ENCODE peak calls at places on chromosomes 12 and 14, in nine cellular contexts. D is tibial nerve, N is astrocyte of the spinal cord, X is esophagus squamous epithelium, I is GM10248, K is GM20000, Z is A549, Q is HFF-Myc, H is lung. B is an unnamed sample.

GRCh38 chr12:10249690-10250455 is 37.2 kb downstream of the GABARAPL1 start:
- DNase-seq in D (no peak), N (no peak), X (no peak), I (no peak), K (no peak), Z (no peak), Q (no peak), H (no peak), B (no peak)

GRCh38 chr12:27456618-27457017 is 10.1 kb downstream of the SMCO2 start:
- DNase-seq in D (no peak), N (no peak), X (no peak), I (no peak), K (no peak), Z (no peak), Q (no peak), H (no peak), B (no peak)

GRCh38 chr14:61455351-61455750 is 134.0 kb downstream of the PRKCH start:
- DNase-seq in D (no peak), N (no peak), X (no peak), I (no peak), K (no peak), Z (no peak), Q (no peak), H (peak), B (no peak)

GRCh38 chr12:34394211-34395055 is 372.1 kb downstream of the ALG10 start:
- DNase-seq in D (peak), N (no peak), X (no peak), I (peak), K (no peak), Z (no peak), Q (no peak), H (no peak), B (peak)

GRCh38 chr14:61178226-61179060 is 102.7 kb downstream of the TMEM30B start:
- DNase-seq in D (no peak), N (peak), X (no peak), I (no peak), K (no peak), Z (peak), Q (peak), H (no peak), B (no peak)

GRCh38 chr14:93533864-93534263 is 103.1 kb downstream of the UNC79 start:
- DNase-seq in D (no peak), N (no peak), X (no peak), I (peak), K (peak), Z (no peak), Q (no peak), H (no peak), B (no peak)

GRCh38 chr14:100526057-100526456 is 61.2 kb downstream of the BEGAIN start:
- DNase-seq in D (no peak), N (no peak), X (no peak), I (no peak), K (no peak), Z (no peak), Q (no peak), H (no peak), B (no peak)

GRCh38 chr12:45464699-45465098 is 248.8 kb downstream of the ANO6 start:
- DNase-seq in D (no peak), N (no peak), X (no peak), I (no peak), K (no peak), Z (peak), Q (no peak), H (no peak), B (no peak)

GRCh38 chr12:67853204-67853603 is 136.0 kb upstream of the IFNG-AS1 start:
- DNase-seq in D (no peak), N (peak), X (no peak), I (no peak), K (no peak), Z (no peak), Q (no peak), H (no peak), B (no peak)

GRCh38 chr14:92549853-92550244 is 36.3 kb downstream of the RIN3 start:
- DNase-seq in D (no peak), N (no peak), X (no peak), I (no peak), K (no peak), Z (no peak), Q (no peak), H (no peak), B (no peak)

GRCh38 chr12:27163048-27163715 is 80.8 kb upstream of the C12orf71 start:
- DNase-seq in D (no peak), N (peak), X (no peak), I (no peak), K (no peak), Z (no peak), Q (no peak), H (no peak), B (no peak)

GRCh38 chr12:66014818-66015217 is 115.7 kb downstream of the LLPH start:
- DNase-seq in D (no peak), N (peak), X (no peak), I (no peak), K (no peak), Z (peak), Q (peak), H (no peak), B (no peak)

GRCh38 chr14:94059998-94060397 is 21.0 kb downstream of the DDX24 start:
- DNase-seq in D (no peak), N (no peak), X (no peak), I (no peak), K (no peak), Z (no peak), Q (no peak), H (no peak), B (no peak)

GRCh38 chr12:13573698-13574321 is 377.3 kb downstream of the EMP1 start:
- DNase-seq in D (no peak), N (peak), X (no peak), I (no peak), K (no peak), Z (peak), Q (no peak), H (no peak), B (no peak)

GRCh38 chr14:22098435-22098834 is 424.8 kb upstream of the OR4E1 start:
- DNase-seq in D (no peak), N (no peak), X (no peak), I (no peak), K (no peak), Z (no peak), Q (no peak), H (no peak), B (no peak)

GRCh38 chr14:71266994-71267636 is 359.9 kb downstream of the PCNX1 start:
- DNase-seq in D (no peak), N (peak), X (no peak), I (peak), K (peak), Z (no peak), Q (no peak), H (no peak), B (no peak)

GRCh38 chr12:13208533-13209278 is 12.2 kb downstream of the EMP1 start:
- DNase-seq in D (no peak), N (no peak), X (no peak), I (no peak), K (no peak), Z (peak), Q (no peak), H (no peak), B (no peak)

GRCh38 chr12:5480218-5480952 is 48.5 kb downstream of the NTF3 start:
- DNase-seq in D (no peak), N (no peak), X (no peak), I (no peak), K (no peak), Z (no peak), Q (no peak), H (no peak), B (no peak)

GRCh38 chr12:125882141-125882540 is 816.9 kb downstream of the AACS start:
- DNase-seq in D (no peak), N (peak), X (no peak), I (no peak), K (no peak), Z (no peak), Q (no peak), H (no peak), B (no peak)

GRCh38 chr12:29818925-29819324 is 35.2 kb upstream of the TMTC1 start:
- DNase-seq in D (peak), N (no peak), X (no peak), I (no peak), K (no peak), Z (no peak), Q (no peak), H (no peak), B (no peak)

GRCh38 chr12:47156167-47156736 is 76.5 kb upstream of the AMIGO2 start:
- DNase-seq in D (no peak), N (peak), X (no peak), I (no peak), K (no peak), Z (peak), Q (no peak), H (no peak), B (no peak)

GRCh38 chr12:47147749-47148148 is 68.0 kb upstream of the AMIGO2 start:
- DNase-seq in D (no peak), N (peak), X (no peak), I (no peak), K (no peak), Z (no peak), Q (no peak), H (no peak), B (no peak)

GRCh38 chr12:47155457-47156166 is 75.9 kb upstream of the AMIGO2 start:
- DNase-seq in D (no peak), N (peak), X (no peak), I (no peak), K (no peak), Z (peak), Q (no peak), H (no peak), B (no peak)

GRCh38 chr12:47152095-47152494 is 72.3 kb upstream of the AMIGO2 start:
- DNase-seq in D (no peak), N (no peak), X (no peak), I (no peak), K (no peak), Z (no peak), Q (no peak), H (no peak), B (no peak)
- TF ChIP-seq CTCF in D (no peak), N (no peak), X (no peak), I (no peak), K (no peak), Z (no peak), Q (no peak), H (no peak), B (no peak)

GRCh38 chr14:74835607-74836250 is 40.2 kb downstream of the PROX2 start:
- DNase-seq in D (no peak), N (no peak), X (no peak), I (peak), K (peak), Z (no peak), Q (no peak), H (no peak), B (no peak)
- TF ChIP-seq CTCF in D (no peak), N (no peak), X (no peak), I (no peak), K (no peak), Z (no peak), Q (no peak), H (no peak), B (no peak)

DNA sequence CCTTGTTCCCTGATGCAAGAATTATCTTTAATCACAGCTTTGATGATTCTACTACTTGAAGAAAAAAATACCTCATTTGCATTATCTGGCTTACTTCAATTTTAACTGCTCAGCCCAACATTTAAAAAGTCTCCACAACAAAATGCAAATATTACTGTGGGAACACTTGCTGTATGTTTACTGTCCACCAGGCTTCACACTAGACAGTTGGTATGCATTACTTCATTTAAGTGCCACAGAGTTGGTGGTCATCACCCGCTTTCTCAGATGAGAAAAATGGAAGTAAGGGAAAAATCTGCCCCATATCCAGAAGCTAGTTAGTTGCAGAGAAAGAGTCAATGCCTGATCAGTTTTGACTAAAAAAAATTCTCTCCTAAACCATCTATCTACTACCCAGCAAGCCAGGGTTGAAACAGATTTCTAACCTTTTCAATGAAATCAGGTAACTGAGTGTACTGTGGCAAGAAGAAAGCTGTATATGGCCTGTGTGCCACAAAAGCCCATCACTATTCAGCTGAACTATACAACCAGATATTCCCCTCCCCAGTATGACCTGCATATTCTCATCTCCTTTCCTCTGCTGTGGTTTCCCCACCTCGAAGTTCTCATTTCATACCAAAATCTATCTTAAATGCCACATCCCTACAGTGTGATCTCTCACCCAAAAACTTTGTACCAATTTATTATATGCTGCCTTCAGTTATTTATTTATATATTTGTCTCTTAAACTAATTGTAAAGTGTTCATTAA is 90.3 kb downstream of the ATP2B1 start:
- DNase-seq in D (no peak), N (no peak), X (no peak), I (no peak), K (no peak), Z (no peak), Q (no peak), H (no peak), B (no peak)
- TF ChIP-seq CTCF in D (no peak), N (no peak), X (no peak), I (no peak), K (no peak), Z (no peak), Q (no peak), H (no peak), B (no peak)

GRCh38 chr12:3124917-3125316 is 47.7 kb downstream of the TSPAN9 start:
- DNase-seq in D (no peak), N (no peak), X (no peak), I (no peak), K (no peak), Z (no peak), Q (no peak), H (no peak), B (no peak)
- TF ChIP-seq CTCF in D (no peak), N (no peak), X (no peak), I (no peak), K (no peak), Z (no peak), Q (no peak), H (no peak), B (no peak)

GRCh38 chr12:92943482-92944250 is 14.6 kb upstream of the EEA1 start:
- DNase-seq in D (no peak), N (peak), X (no peak), I (no peak), K (no peak), Z (no peak), Q (no peak), H (no peak), B (no peak)
- TF ChIP-seq CTCF in D (no peak), N (peak), X (no peak), I (peak), K (no peak), Z (peak), Q (no peak), H (no peak), B (peak)

GRCh38 chr12:49982246-49983229 is 9.8 kb downstream of the AQP6 start:
- DNase-seq in D (no peak), N (no peak), X (no peak), I (peak), K (no peak), Z (no peak), Q (no peak), H (no peak), B (no peak)
- TF ChIP-seq CTCF in D (no peak), N (no peak), X (no peak), I (no peak), K (no peak), Z (no peak), Q (no peak), H (no peak), B (no peak)

GRCh38 chr12:64389154-64389553 is 1.4 kb downstream of the C12orf56 start:
- DNase-seq in D (no peak), N (no peak), X (no peak), I (no peak), K (no peak), Z (no peak), Q (no peak), H (no peak), B (no peak)

GRCh38 chr12:64387201-64387816 is 3.2 kb downstream of the C12orf56 start:
- DNase-seq in D (no peak), N (no peak), X (no peak), I (no peak), K (no peak), Z (no peak), Q (no peak), H (no peak), B (no peak)

GRCh38 chr12:64395739-64396138 is 5.2 kb upstream of the C12orf56 start:
- DNase-seq in D (no peak), N (no peak), X (no peak), I (no peak), K (no peak), Z (no peak), Q (no peak), H (no peak), B (no peak)

GRCh38 chr12:64390275-64390851 is at the start of gene C12orf56:
- DNase-seq in D (no peak), N (no peak), X (no peak), I (no peak), K (peak), Z (peak), Q (no peak), H (no peak), B (no peak)

DNA sequence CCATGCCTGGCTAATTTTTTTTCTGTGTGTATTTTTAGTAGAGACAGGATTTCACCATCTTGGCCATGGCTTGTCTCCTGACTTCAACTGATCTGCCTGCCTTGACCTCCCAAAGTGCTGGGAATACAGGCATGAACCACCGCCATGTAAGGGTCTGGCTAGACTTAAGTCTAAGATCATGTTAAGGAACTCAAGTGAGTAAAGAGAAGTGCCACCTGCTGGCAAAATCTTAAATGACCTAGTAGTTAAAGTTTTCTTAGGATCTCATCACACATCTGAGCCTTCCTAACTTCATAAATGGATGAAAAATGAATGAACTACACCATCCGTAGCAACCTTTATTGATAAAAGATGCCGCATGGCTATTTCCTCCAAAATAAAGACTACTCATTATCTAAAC is 1.7 kb upstream of the C12orf56 start:
- DNase-seq in D (no peak), N (peak), X (no peak), I (peak), K (peak), Z (peak), Q (no peak), H (no peak), B (no peak)
- TF ChIP-seq CTCF in D (no peak), N (peak), X (peak), I (peak), K (peak), Z (peak), Q (peak), H (no peak), B (peak)

B was measured in osteocyte.